ENCODE peak calls at places on chromosomes 16 and 17, in six cellular contexts. One of them, this sample, is unnamed.

GRCh38 chr17:68462381-68463210 is 5.3 kb upstream of the WIPI1 start:
- DNase-seq in BE2C: peak; percentile 74
- DNase-seq in mucosa of descending colon: peak; percentile 81
- DNase-seq in AG09319: peak; percentile 51
- DNase-seq in astrocyte of the spinal cord: peak; percentile 75
- DNase-seq in fibroblast of pulmonary artery: peak; percentile 88
- DNase-seq in this sample: peak; percentile 66

GRCh38 chr17:50266384-50267073 is 7.7 kb upstream of the TMEM92 start:
- DNase-seq in BE2C: no peak
- DNase-seq in mucosa of descending colon: no peak
- DNase-seq in AG09319: peak; percentile 60
- DNase-seq in astrocyte of the spinal cord: peak; percentile 93
- DNase-seq in fibroblast of pulmonary artery: peak; percentile 83
- DNase-seq in this sample: no peak

GRCh38 chr17:63881935-63882601 is at the start of gene GH2:
- DNase-seq in BE2C: peak; percentile 63
- DNase-seq in mucosa of descending colon: peak; percentile 77
- DNase-seq in AG09319: no peak
- DNase-seq in astrocyte of the spinal cord: peak; percentile 13
- DNase-seq in fibroblast of pulmonary artery: peak; percentile 53
- DNase-seq in this sample: peak; percentile 72

GRCh38 chr16:64211306-64211705 is 910.6 kb downstream of the CDH11 start:
- DNase-seq in BE2C: no peak
- DNase-seq in mucosa of descending colon: no peak
- DNase-seq in AG09319: no peak
- DNase-seq in astrocyte of the spinal cord: peak; percentile 15
- DNase-seq in fibroblast of pulmonary artery: no peak
- DNase-seq in this sample: no peak

GRCh38 chr17:39069114-39069756 is 82.2 kb downstream of the PLXDC1 start:
- DNase-seq in BE2C: peak; percentile 47
- DNase-seq in mucosa of descending colon: peak; percentile 40
- DNase-seq in AG09319: no peak
- DNase-seq in astrocyte of the spinal cord: peak; percentile 38
- DNase-seq in fibroblast of pulmonary artery: peak; percentile 76
- DNase-seq in this sample: peak; percentile 16

GRCh38 chr17:13740692-13741091 is 139.0 kb upstream of the HS3ST3A1 start:
- DNase-seq in BE2C: no peak
- DNase-seq in mucosa of descending colon: no peak
- DNase-seq in AG09319: no peak
- DNase-seq in astrocyte of the spinal cord: no peak
- DNase-seq in fibroblast of pulmonary artery: no peak
- DNase-seq in this sample: no peak

GRCh38 chr17:45914036-45914717 is 19.8 kb downstream of the MAPT start:
- DNase-seq in BE2C: no peak
- DNase-seq in mucosa of descending colon: peak; percentile 16
- DNase-seq in AG09319: no peak
- DNase-seq in astrocyte of the spinal cord: no peak
- DNase-seq in fibroblast of pulmonary artery: no peak
- DNase-seq in this sample: no peak

GRCh38 chr17:17044846-17045561 is 2.7 kb downstream of the MPRIP start:
- DNase-seq in BE2C: peak; percentile 37
- DNase-seq in mucosa of descending colon: no peak
- DNase-seq in AG09319: no peak
- DNase-seq in astrocyte of the spinal cord: peak; percentile 85
- DNase-seq in fibroblast of pulmonary artery: peak; percentile 79
- DNase-seq in this sample: peak; percentile 51

GRCh38 chr17:53150101-53150698 is 672.5 kb upstream of the KIF2B start:
- DNase-seq in BE2C: peak; percentile 22
- DNase-seq in mucosa of descending colon: peak; percentile 10
- DNase-seq in AG09319: no peak
- DNase-seq in astrocyte of the spinal cord: no peak
- DNase-seq in fibroblast of pulmonary artery: peak; percentile 3
- DNase-seq in this sample: no peak

GRCh38 chr17:4884489-4884888 is 14.8 kb upstream of the C17orf107 start:
- DNase-seq in BE2C: no peak
- DNase-seq in mucosa of descending colon: no peak
- DNase-seq in AG09319: no peak
- DNase-seq in astrocyte of the spinal cord: no peak
- DNase-seq in fibroblast of pulmonary artery: no peak
- DNase-seq in this sample: no peak

GRCh38 chr17:76948301-76948700 is 80.1 kb downstream of the MGAT5B start:
- DNase-seq in BE2C: no peak
- DNase-seq in mucosa of descending colon: no peak
- DNase-seq in AG09319: no peak
- DNase-seq in astrocyte of the spinal cord: no peak
- DNase-seq in fibroblast of pulmonary artery: no peak
- DNase-seq in this sample: no peak

GRCh38 chr16:76278976-76279375 is 1.8 kb downstream of the CNTNAP4 start:
- DNase-seq in BE2C: no peak
- DNase-seq in mucosa of descending colon: no peak
- DNase-seq in AG09319: no peak
- DNase-seq in astrocyte of the spinal cord: peak; percentile 5
- DNase-seq in fibroblast of pulmonary artery: peak; percentile 80
- DNase-seq in this sample: no peak

GRCh38 chr17:80481284-80482057 is 5.1 kb upstream of the NPTX1 start:
- DNase-seq in BE2C: peak; percentile 8
- DNase-seq in mucosa of descending colon: no peak
- DNase-seq in AG09319: no peak
- DNase-seq in astrocyte of the spinal cord: no peak
- DNase-seq in fibroblast of pulmonary artery: no peak
- DNase-seq in this sample: no peak

GRCh38 chr16:14353340-14353739 is 276.7 kb downstream of the PARN start:
- DNase-seq in BE2C: no peak
- DNase-seq in mucosa of descending colon: no peak
- DNase-seq in AG09319: no peak
- DNase-seq in astrocyte of the spinal cord: no peak
- DNase-seq in fibroblast of pulmonary artery: no peak
- DNase-seq in this sample: no peak

GRCh38 chr17:48228720-48229119 is 121.2 kb downstream of the SNX11 start:
- DNase-seq in BE2C: peak; percentile 12
- DNase-seq in mucosa of descending colon: no peak
- DNase-seq in AG09319: no peak
- DNase-seq in astrocyte of the spinal cord: no peak
- DNase-seq in fibroblast of pulmonary artery: no peak
- DNase-seq in this sample: no peak
- TF ChIP-seq CTCF in BE2C: peak; percentile 39
- TF ChIP-seq CTCF in mucosa of descending colon: no peak
- TF ChIP-seq CTCF in AG09319: no peak
- TF ChIP-seq CTCF in astrocyte of the spinal cord: no peak
- TF ChIP-seq CTCF in fibroblast of pulmonary artery: no peak
- TF ChIP-seq CTCF in this sample: no peak

DNA sequence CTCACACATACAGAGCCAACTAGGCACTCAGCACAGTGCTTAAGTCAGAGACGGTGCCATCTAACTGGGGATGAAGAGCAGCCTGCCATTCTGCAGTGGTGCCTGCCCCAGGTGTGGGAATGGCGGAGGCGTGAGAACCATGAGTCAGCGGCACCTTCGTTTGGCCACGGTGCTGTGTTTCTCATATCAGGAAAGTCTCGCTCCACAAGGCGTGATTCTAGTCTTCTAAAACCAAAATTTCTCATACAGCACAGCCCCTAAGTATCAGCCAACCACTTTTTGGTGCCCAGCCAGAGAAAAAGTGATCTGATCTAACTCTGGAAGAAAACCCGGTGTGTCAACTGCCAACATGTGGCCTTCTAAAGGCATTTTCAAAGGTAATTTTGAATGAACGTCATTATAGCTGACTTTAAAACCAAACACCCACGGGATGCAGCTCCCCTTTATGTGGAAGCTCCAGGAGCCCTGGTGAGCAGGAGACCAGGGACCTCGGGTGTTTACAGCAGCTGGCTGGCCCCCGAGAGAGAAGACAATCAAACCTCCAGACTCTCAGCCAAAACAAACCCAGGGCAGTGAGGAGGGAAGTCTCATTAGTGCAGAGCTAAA is 54.6 kb downstream of the ABCC12 start:
- DNase-seq in BE2C: no peak
- DNase-seq in mucosa of descending colon: no peak
- DNase-seq in AG09319: no peak
- DNase-seq in astrocyte of the spinal cord: peak; percentile 43
- DNase-seq in fibroblast of pulmonary artery: no peak
- DNase-seq in this sample: no peak
- TF ChIP-seq CTCF in BE2C: no peak
- TF ChIP-seq CTCF in mucosa of descending colon: no peak
- TF ChIP-seq CTCF in AG09319: no peak
- TF ChIP-seq CTCF in astrocyte of the spinal cord: no peak
- TF ChIP-seq CTCF in fibroblast of pulmonary artery: no peak
- TF ChIP-seq CTCF in this sample: no peak

DNA sequence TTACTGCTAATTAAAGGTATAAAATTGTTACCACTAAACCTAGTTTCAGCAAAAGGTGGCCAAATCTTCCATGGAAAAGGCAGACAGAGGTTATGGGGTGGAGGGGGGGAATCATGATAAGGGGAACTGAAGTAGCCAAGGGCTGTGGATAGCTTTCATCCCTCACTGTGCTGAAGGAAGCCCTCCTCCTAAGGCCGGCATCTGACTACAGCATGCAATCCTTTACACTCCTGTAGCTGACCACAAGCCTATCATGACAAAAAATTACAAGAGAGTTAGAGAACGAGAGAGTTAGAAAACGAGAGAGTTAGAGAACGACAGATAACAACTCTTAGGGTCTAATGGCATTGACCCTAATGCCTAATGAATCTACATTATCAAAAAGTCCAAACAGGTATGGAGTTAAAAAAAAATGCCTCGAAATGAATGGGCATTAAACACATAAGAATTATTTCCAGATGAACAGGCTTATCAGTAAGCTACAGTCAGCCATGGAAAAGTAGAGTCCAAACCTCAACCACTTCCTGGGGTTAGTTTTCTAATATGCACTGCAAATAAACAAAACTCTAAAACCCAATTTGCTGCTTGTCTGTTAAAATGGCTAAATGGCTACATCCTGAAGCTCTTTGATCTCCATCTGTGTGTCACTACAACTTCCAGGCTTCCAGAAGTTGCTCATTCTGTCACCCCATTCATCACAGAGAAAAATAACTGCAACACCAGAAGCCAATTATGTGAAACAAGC is 29.7 kb downstream of the DUSP14 start:
- DNase-seq in BE2C: no peak
- DNase-seq in mucosa of descending colon: no peak
- DNase-seq in AG09319: no peak
- DNase-seq in astrocyte of the spinal cord: peak; percentile 49
- DNase-seq in fibroblast of pulmonary artery: no peak
- DNase-seq in this sample: no peak
- TF ChIP-seq CTCF in BE2C: no peak
- TF ChIP-seq CTCF in mucosa of descending colon: no peak
- TF ChIP-seq CTCF in AG09319: no peak
- TF ChIP-seq CTCF in astrocyte of the spinal cord: no peak
- TF ChIP-seq CTCF in fibroblast of pulmonary artery: no peak
- TF ChIP-seq CTCF in this sample: no peak

GRCh38 chr16:29975134-29975538 is 1.5 kb downstream of the TAOK2 start:
- DNase-seq in BE2C: no peak
- DNase-seq in mucosa of descending colon: no peak
- DNase-seq in AG09319: no peak
- DNase-seq in astrocyte of the spinal cord: no peak
- DNase-seq in fibroblast of pulmonary artery: no peak
- DNase-seq in this sample: no peak

GRCh38 chr16:29975811-29976511 is 2.3 kb downstream of the TAOK2 start:
- DNase-seq in BE2C: no peak
- DNase-seq in mucosa of descending colon: no peak
- DNase-seq in AG09319: no peak
- DNase-seq in astrocyte of the spinal cord: no peak
- DNase-seq in fibroblast of pulmonary artery: peak; percentile 21
- DNase-seq in this sample: no peak

GRCh38 chr16:29973384-29974246 is at the start of gene TAOK2:
- DNase-seq in BE2C: peak; percentile 100
- DNase-seq in mucosa of descending colon: peak; percentile 95
- DNase-seq in AG09319: peak; percentile 98
- DNase-seq in astrocyte of the spinal cord: peak; percentile 100
- DNase-seq in fibroblast of pulmonary artery: peak; percentile 99
- DNase-seq in this sample: peak; percentile 100

GRCh38 chr16:29972992-29973383 is 680 bp upstream of the TAOK2 start:
- DNase-seq in BE2C: no peak
- DNase-seq in mucosa of descending colon: no peak
- DNase-seq in AG09319: no peak
- DNase-seq in astrocyte of the spinal cord: no peak
- DNase-seq in fibroblast of pulmonary artery: no peak
- DNase-seq in this sample: no peak

GRCh38 chr16:29974291-29975133 is 844 bp downstream of the TAOK2 start:
- DNase-seq in BE2C: no peak
- DNase-seq in mucosa of descending colon: no peak
- DNase-seq in AG09319: no peak
- DNase-seq in astrocyte of the spinal cord: no peak
- DNase-seq in fibroblast of pulmonary artery: peak; percentile 32
- DNase-seq in this sample: peak; percentile 65
- TF ChIP-seq CTCF in BE2C: no peak
- TF ChIP-seq CTCF in mucosa of descending colon: no peak
- TF ChIP-seq CTCF in AG09319: no peak
- TF ChIP-seq CTCF in astrocyte of the spinal cord: no peak
- TF ChIP-seq CTCF in fibroblast of pulmonary artery: no peak
- TF ChIP-seq CTCF in this sample: no peak

GRCh38 chr16:88415381-88416323 is 32.9 kb downstream of the ZNF469 start:
- DNase-seq in BE2C: no peak
- DNase-seq in mucosa of descending colon: no peak
- DNase-seq in AG09319: no peak
- DNase-seq in astrocyte of the spinal cord: no peak
- DNase-seq in fibroblast of pulmonary artery: no peak
- DNase-seq in this sample: no peak
- TF ChIP-seq CTCF in BE2C: no peak
- TF ChIP-seq CTCF in mucosa of descending colon: no peak
- TF ChIP-seq CTCF in AG09319: no peak
- TF ChIP-seq CTCF in astrocyte of the spinal cord: no peak
- TF ChIP-seq CTCF in fibroblast of pulmonary artery: no peak
- TF ChIP-seq CTCF in this sample: no peak